ENCODE peak calls at places on chromosomes 12 and 14, in five cellular contexts. X, I, U, E and Q are unnamed samples.

GRCh38 chr12:31922341-31923062 is 36.7 kb upstream of the RESF1 start:
- DNase-seq in X (no peak), I (peak; percentile 37), U (no peak), E (no peak), Q (no peak)

GRCh38 chr12:113462880-113463745 is 8.6 kb downstream of the LHX5 start:
- DNase-seq in X (peak; percentile 48), I (no peak), U (no peak), E (no peak), Q (no peak)

GRCh38 chr14:55697358-55697985 is 117.5 kb downstream of the KTN1 start:
- DNase-seq in X (no peak), I (no peak), U (no peak), E (no peak), Q (no peak)

GRCh38 chr12:52913424-52913821 is 8.5 kb upstream of the KRT8 start:
- DNase-seq in X (no peak), I (no peak), U (no peak), E (no peak), Q (no peak)

GRCh38 chr14:53327716-53328115 is 174.6 kb upstream of the DDHD1 start:
- DNase-seq in X (no peak), I (no peak), U (no peak), E (no peak), Q (no peak)

GRCh38 chr12:108498136-108498535 is 16.9 kb upstream of the FICD start:
- DNase-seq in X (no peak), I (no peak), U (no peak), E (no peak), Q (no peak)

GRCh38 chr14:53894456-53894855 is 62.2 kb downstream of the BMP4 start:
- DNase-seq in X (no peak), I (peak; percentile 53), U (no peak), E (peak; percentile 59), Q (no peak)

GRCh38 chr14:99287269-99287942 is 15.4 kb upstream of the BCL11B start:
- DNase-seq in X (peak; percentile 31), I (no peak), U (no peak), E (no peak), Q (no peak)

GRCh38 chr12:91588874-91589454 is 406.3 kb upstream of the DCN start:
- DNase-seq in X (no peak), I (no peak), U (no peak), E (no peak), Q (no peak)

GRCh38 chr14:70086685-70087379 is 101.9 kb downstream of the SLC8A3 start:
- DNase-seq in X (no peak), I (peak; percentile 2), U (no peak), E (peak; percentile 48), Q (no peak)

GRCh38 chr14:92652413-92653151 is 95.8 kb downstream of the LGMN start:
- DNase-seq in X (peak; percentile 62), I (no peak), U (no peak), E (no peak), Q (no peak)

GRCh38 chr14:93984070-93984469 is 7.7 kb upstream of the ASB2 start:
- DNase-seq in X (no peak), I (no peak), U (no peak), E (peak; percentile 35), Q (no peak)

GRCh38 chr12:109621864-109622485 is 48.4 kb downstream of the MVK start:
- DNase-seq in X (no peak), I (no peak), U (no peak), E (no peak), Q (no peak)

GRCh38 chr14:80845877-80846276 is 95.7 kb downstream of the CEP128 start:
- DNase-seq in X (no peak), I (no peak), U (no peak), E (no peak), Q (no peak)

GRCh38 chr12:91406920-91407341 is 224.3 kb upstream of the DCN start:
- DNase-seq in X (no peak), I (peak; percentile 15), U (no peak), E (no peak), Q (no peak)

GRCh38 chr12:20376984-20377383 is 8.6 kb downstream of the PDE3A start:
- DNase-seq in X (no peak), I (no peak), U (no peak), E (no peak), Q (no peak)

GRCh38 chr14:25048170-25049126 is 1.5 kb downstream of the STXBP6 start:
- DNase-seq in X (no peak), I (peak; percentile 73), U (no peak), E (peak; percentile 84), Q (no peak)

GRCh38 chr12:128970941-128971340 is 117.7 kb downstream of the GLT1D1 start:
- DNase-seq in X (no peak), I (no peak), U (no peak), E (no peak), Q (no peak)

GRCh38 chr14:95295600-95296376 is 23.9 kb downstream of the CLMN start:
- DNase-seq in X (no peak), I (no peak), U (no peak), E (no peak), Q (no peak)

GRCh38 chr12:132474237-132474741 is 15.7 kb upstream of the FBRSL1 start:
- DNase-seq in X (peak; percentile 39), I (no peak), U (no peak), E (no peak), Q (no peak)

GRCh38 chr12:27237790-27238771 is 6.0 kb upstream of the STK38L start:
- DNase-seq in X (no peak), I (no peak), U (no peak), E (no peak), Q (no peak)

GRCh38 chr14:106488293-106488692 is 961.9 kb downstream of the TMEM121 start:
- DNase-seq in X (no peak), I (no peak), U (no peak), E (no peak), Q (no peak)

GRCh38 chr12:90543393-90543792 is 411.6 kb downstream of the CCER1 start:
- DNase-seq in X (no peak), I (peak; percentile 8), U (no peak), E (no peak), Q (no peak)

GRCh38 chr12:18723752-18724151 is 14.1 kb downstream of the PLCZ1 start:
- DNase-seq in X (no peak), I (peak; percentile 87), U (no peak), E (peak; percentile 11), Q (no peak)

GRCh38 chr12:550473-551260 is 90.9 kb downstream of the B4GALNT3 start:
- DNase-seq in X (no peak), I (no peak), U (no peak), E (no peak), Q (no peak)

GRCh38 chr12:47718531-47718930 is 6.8 kb downstream of the ENDOU start:
- DNase-seq in X (peak; percentile 6), I (no peak), U (no peak), E (no peak), Q (no peak)

GRCh38 chr12:24600996-24601395 is 347.9 kb downstream of the BCAT1 start:
- DNase-seq in X (no peak), I (peak; percentile 85), U (no peak), E (peak; percentile 24), Q (no peak)

GRCh38 chr12:34219046-34219770 is 196.9 kb downstream of the ALG10 start:
- DNase-seq in X (peak; percentile 35), I (no peak), U (no peak), E (no peak), Q (no peak)

GRCh38 chr14:68580096-68580640 is 212.7 kb downstream of the ZFP36L1 start:
- DNase-seq in X (no peak), I (no peak), U (no peak), E (no peak), Q (no peak)

GRCh38 chr14:79551591-79551990 is 659.7 kb downstream of the DIO2 start:
- DNase-seq in X (no peak), I (no peak), U (no peak), E (no peak), Q (no peak)

GRCh38 chr14:34685819-34686428 is 28.5 kb downstream of the CFL2 start:
- DNase-seq in X (no peak), I (no peak), U (no peak), E (no peak), Q (no peak)

GRCh38 chr12:15979096-15980091 is 68.3 kb downstream of the DERA start:
- DNase-seq in X (no peak), I (peak; percentile 82), U (no peak), E (peak; percentile 82), Q (no peak)

GRCh38 chr14:90569606-90570462 is 173.0 kb downstream of the CALM1 start:
- DNase-seq in X (no peak), I (no peak), U (no peak), E (no peak), Q (no peak)

GRCh38 chr12:19967001-19967400 is 401.3 kb upstream of the PDE3A start:
- DNase-seq in X (no peak), I (no peak), U (no peak), E (no peak), Q (no peak)